ENCODE peak calls at places on chromosomes 4 and X, in seven cellular contexts. One of them, this sample, is unnamed.

GRCh38 chrX:63884821-63885790 is 100.1 kb upstream of the ARHGEF9 start:
- DNase-seq in islet precursor cell: no peak
- DNase-seq in psoas muscle: no peak
- DNase-seq in T-helper 9 cell: no peak
- DNase-seq in AG04449: no peak
- DNase-seq in AML-193: no peak
- DNase-seq in NCI-H345: no peak
- DNase-seq in this sample: no peak

GRCh38 chrX:7086384-7086783 is 61.1 kb upstream of the STS start:
- DNase-seq in islet precursor cell: no peak
- DNase-seq in NCI-H345: no peak
- DNase-seq in AML-193: no peak
- DNase-seq in AG04449: no peak
- DNase-seq in psoas muscle: no peak
- DNase-seq in T-helper 9 cell: no peak
- DNase-seq in this sample: no peak

GRCh38 chr4:22434895-22435294 is 81.0 kb downstream of the ADGRA3 start:
- DNase-seq in NCI-H345: no peak
- DNase-seq in AG04449: no peak
- DNase-seq in AML-193: peak
- DNase-seq in T-helper 9 cell: no peak
- DNase-seq in psoas muscle: no peak
- DNase-seq in islet precursor cell: peak
- DNase-seq in this sample: peak

GRCh38 chr4:153083447-153083921 is 120.8 kb upstream of the TRIM2 start:
- DNase-seq in AML-193: peak
- DNase-seq in T-helper 9 cell: peak
- DNase-seq in psoas muscle: no peak
- DNase-seq in NCI-H345: peak
- DNase-seq in AG04449: peak
- DNase-seq in islet precursor cell: peak
- DNase-seq in this sample: peak

GRCh38 chr4:118282692-118283091 is 70.1 kb downstream of the PRSS12 start:
- DNase-seq in islet precursor cell: no peak
- DNase-seq in NCI-H345: no peak
- DNase-seq in AML-193: no peak
- DNase-seq in AG04449: no peak
- DNase-seq in T-helper 9 cell: no peak
- DNase-seq in psoas muscle: peak
- DNase-seq in this sample: no peak

GRCh38 chr4:184757810-184758209 is 23.9 kb upstream of the CENPU start:
- DNase-seq in T-helper 9 cell: no peak
- DNase-seq in islet precursor cell: no peak
- DNase-seq in AML-193: no peak
- DNase-seq in NCI-H345: no peak
- DNase-seq in psoas muscle: no peak
- DNase-seq in AG04449: no peak
- DNase-seq in this sample: no peak

GRCh38 chr4:7929530-7929951 is 10.1 kb downstream of the AFAP1 start:
- DNase-seq in AG04449: no peak
- DNase-seq in islet precursor cell: peak
- DNase-seq in psoas muscle: no peak
- DNase-seq in T-helper 9 cell: no peak
- DNase-seq in NCI-H345: no peak
- DNase-seq in AML-193: no peak
- DNase-seq in this sample: no peak

GRCh38 chr4:3525532-3526430 is 6.4 kb downstream of the LRPAP1 start:
- DNase-seq in islet precursor cell: no peak
- DNase-seq in AML-193: no peak
- DNase-seq in psoas muscle: no peak
- DNase-seq in AG04449: no peak
- DNase-seq in T-helper 9 cell: no peak
- DNase-seq in NCI-H345: no peak
- DNase-seq in this sample: no peak

GRCh38 chr4:79831701-79832514 is 241.1 kb downstream of the ANTXR2 start:
- DNase-seq in T-helper 9 cell: no peak
- DNase-seq in islet precursor cell: no peak
- DNase-seq in AG04449: no peak
- DNase-seq in psoas muscle: no peak
- DNase-seq in NCI-H345: no peak
- DNase-seq in AML-193: no peak
- DNase-seq in this sample: no peak

GRCh38 chrX:2705461-2705860 is 14.4 kb downstream of the CD99 start:
- DNase-seq in psoas muscle: no peak
- DNase-seq in AG04449: no peak
- DNase-seq in AML-193: no peak
- DNase-seq in T-helper 9 cell: no peak
- DNase-seq in NCI-H345: no peak
- DNase-seq in islet precursor cell: no peak
- DNase-seq in this sample: no peak